ENCODE peak calls at places on chromosomes 2 and 18, in eight cellular contexts. E, V, U, H, Y, T, W and B are unnamed samples.
A peak's percentile ranks its signal among the peaks of the same experiment; 100 is the strongest.

GRCh38 chr18:22447770-22448169 is 30.1 kb upstream of the CTAGE1 start:
- DNase-seq in T (no peak), V (no peak), U (no peak), W (no peak), H (no peak), E (no peak), Y (no peak), B (no peak)

GRCh38 chr18:68841301-68841700 is 43.4 kb downstream of the CCDC102B start:
- DNase-seq in H (no peak), Y (no peak), T (no peak), E (no peak), V (no peak), U (no peak), W (no peak), B (no peak)

GRCh38 chr2:46273919-46274318 is 23.3 kb upstream of the EPAS1 start:
- DNase-seq in T (no peak), V (no peak), W (no peak), E (no peak), H (no peak), U (no peak), Y (no peak), B (no peak)

GRCh38 chr2:230660294-230661060 is 52.2 kb upstream of the CAB39 start:
- DNase-seq in H (peak; percentile 78), Y (peak; percentile 41), U (no peak), E (peak; percentile 55), T (no peak), W (no peak), V (no peak), B (peak; percentile 39)

GRCh38 chr2:150997702-150998480 is 263.8 kb downstream of the RBM43 start:
- DNase-seq in T (peak; percentile 53), E (no peak), U (no peak), Y (no peak), W (no peak), H (no peak), V (no peak), B (no peak)

GRCh38 chr2:46032996-46033395 is 264.2 kb upstream of the EPAS1 start:
- DNase-seq in Y (no peak), V (no peak), H (no peak), E (no peak), U (no peak), W (no peak), T (no peak), B (no peak)

GRCh38 chr2:182745061-182745460 is 29.0 kb downstream of the DNAJC10 start:
- DNase-seq in W (no peak), Y (no peak), U (no peak), T (no peak), V (no peak), E (no peak), H (no peak), B (no peak)

GRCh38 chr2:64405476-64406406 is 48.2 kb upstream of the LGALSL start:
- DNase-seq in E (no peak), Y (peak; percentile 52), H (peak; percentile 5), W (no peak), T (peak; percentile 91), U (peak; percentile 29), V (no peak), B (no peak)

GRCh38 chr2:138492160-138492559 is 9.4 kb upstream of the SPOPL start:
- DNase-seq in H (no peak), Y (no peak), T (no peak), U (no peak), V (no peak), W (no peak), E (no peak), B (no peak)

GRCh38 chr2:7825591-7826312 is 856.1 kb upstream of the ID2 start:
- DNase-seq in V (no peak), E (no peak), W (no peak), H (no peak), U (peak; percentile 96), Y (no peak), T (no peak), B (no peak)

GRCh38 chr2:22485456-22485855 is 899.5 kb upstream of the KLHL29 start:
- DNase-seq in H (no peak), V (no peak), U (no peak), T (no peak), W (no peak), E (no peak), Y (no peak), B (no peak)

GRCh38 chr18:12422936-12423335 is 15.2 kb downstream of the PRELID3A start:
- DNase-seq in Y (no peak), H (peak; percentile 31), T (no peak), E (no peak), W (no peak), V (no peak), U (no peak), B (peak; percentile 67)

GRCh38 chr18:23935804-23936203 is 78.8 kb upstream of the TTC39C start:
- DNase-seq in H (peak; percentile 82), U (no peak), E (no peak), W (no peak), T (no peak), Y (no peak), V (no peak), B (peak; percentile 35)

GRCh38 chr2:148640767-148641166 is 3.8 kb upstream of the EPC2 start:
- DNase-seq in W (no peak), V (peak; percentile 3), H (no peak), U (no peak), T (peak; percentile 25), E (no peak), Y (no peak), B (no peak)

GRCh38 chr2:121283670-121284245 is 1.2 kb downstream of the TFCP2L1 start:
- DNase-seq in T (no peak), H (no peak), E (no peak), Y (no peak), U (no peak), W (no peak), V (no peak), B (no peak)

GRCh38 chr2:29397039-29397438 is 281.8 kb downstream of the CLIP4 start:
- DNase-seq in H (no peak), T (no peak), Y (no peak), W (no peak), V (no peak), U (peak; percentile 47), E (no peak), B (no peak)

GRCh38 chr2:231663458-231664290 is 44.7 kb upstream of the PTMA start:
- DNase-seq in T (no peak), E (no peak), U (no peak), Y (no peak), V (no peak), W (no peak), H (no peak), B (peak; percentile 27)

GRCh38 chr2:191217580-191217979 is 27.6 kb upstream of the MYO1B start:
- DNase-seq in V (no peak), W (no peak), U (peak; percentile 51), Y (no peak), E (no peak), H (no peak), T (peak; percentile 61), B (no peak)

GRCh38 chr2:85911836-85912692 is 23.3 kb upstream of the ST3GAL5 start:
- DNase-seq in T (peak; percentile 65), U (peak; percentile 88), E (no peak), W (no peak), H (no peak), Y (no peak), V (no peak), B (no peak)

GRCh38 chr18:70390366-70391090 is 101.7 kb downstream of the SOCS6 start:
- DNase-seq in V (no peak), W (no peak), T (peak; percentile 59), E (no peak), H (no peak), U (no peak), Y (no peak), B (no peak)